ENCODE peak calls at places on chromosomes 1 and 21, in five cellular contexts. F is IMR-90, T is mesenchymal stem cell, H is neuronal stem cell, Y is H9. P is an unnamed sample.

GRCh38 chr1:17892225-17892624 is 137.1 kb downstream of the ACTL8 start:
- DNase-seq in F (no peak), T (no peak), H (no peak), Y (no peak), P (no peak)

GRCh38 chr1:9315411-9316079 is 22.9 kb downstream of the SPSB1 start:
- DNase-seq in F (peak; percentile 91), T (peak; percentile 90), H (no peak), Y (no peak), P (no peak)

GRCh38 chr1:183892351-183892793 is 87.5 kb downstream of the RGL1 start:
- DNase-seq in F (peak; percentile 17), T (no peak), H (no peak), Y (no peak), P (no peak)

GRCh38 chr1:32539584-32540571 is 651 bp downstream of the ZBTB8A start:
- DNase-seq in F (peak; percentile 54), T (peak; percentile 51), H (peak; percentile 45), Y (peak; percentile 46), P (peak; percentile 58)

GRCh38 chr1:201790261-201790660 is 38.7 kb upstream of the IPO9 start:
- DNase-seq in F (peak; percentile 63), T (peak; percentile 71), H (no peak), Y (no peak), P (no peak)

GRCh38 chr1:88462481-88463261 is 221.4 kb upstream of the PKN2 start:
- DNase-seq in F (peak; percentile 17), T (peak; percentile 28), H (peak; percentile 50), Y (peak; percentile 60), P (peak; percentile 62)

GRCh38 chr1:74467786-74468377 is 44.5 kb downstream of the LRRC53 start:
- DNase-seq in F (peak; percentile 23), T (no peak), H (peak; percentile 18), Y (no peak), P (peak; percentile 79)

GRCh38 chr1:35577071-35577998 is 4.2 kb downstream of the TFAP2E start:
- DNase-seq in F (no peak), T (peak; percentile 37), H (no peak), Y (peak; percentile 72), P (peak; percentile 70)

GRCh38 chr21:34704119-34704518 is 35.3 kb downstream of the CLIC6 start:
- DNase-seq in F (peak; percentile 40), T (no peak), H (no peak), Y (no peak), P (peak; percentile 40)

GRCh38 chr1:228884615-228885566 is 149.6 kb downstream of the RHOU start:
- DNase-seq in F (peak; percentile 53), T (peak; percentile 71), H (no peak), Y (no peak), P (no peak)

GRCh38 chr1:228882785-228883450 is 147.6 kb downstream of the RHOU start:
- DNase-seq in F (no peak), T (no peak), H (no peak), Y (no peak), P (no peak)

GRCh38 chr1:228884196-228884595 is 148.9 kb downstream of the RHOU start:
- DNase-seq in F (no peak), T (no peak), H (no peak), Y (no peak), P (no peak)

GRCh38 chr1:228883535-228883934 is 148.3 kb downstream of the RHOU start:
- DNase-seq in F (no peak), T (no peak), H (no peak), Y (no peak), P (no peak)

GRCh38 chr1:228882041-228882784 is 146.9 kb downstream of the RHOU start:
- DNase-seq in F (no peak), T (no peak), H (no peak), Y (no peak), P (peak; percentile 21)
- H4K8ac ChIP-seq in F (no peak overlapping the region), T (no peak overlapping the region), H (no peak overlapping the region), Y (no peak overlapping the region), P (no peak overlapping the region)

GRCh38 chr21:36322083-36322424 is 2.1 kb downstream of the MORC3 start:
- DNase-seq in F (no peak), T (no peak), H (no peak), Y (no peak), P (no peak)
- H3K4ac ChIP-seq in F (peak overlapping the region; percentile 31), T (no peak overlapping the region), H (no peak overlapping the region), Y (no peak overlapping the region), P (no peak overlapping the region)

DNA sequence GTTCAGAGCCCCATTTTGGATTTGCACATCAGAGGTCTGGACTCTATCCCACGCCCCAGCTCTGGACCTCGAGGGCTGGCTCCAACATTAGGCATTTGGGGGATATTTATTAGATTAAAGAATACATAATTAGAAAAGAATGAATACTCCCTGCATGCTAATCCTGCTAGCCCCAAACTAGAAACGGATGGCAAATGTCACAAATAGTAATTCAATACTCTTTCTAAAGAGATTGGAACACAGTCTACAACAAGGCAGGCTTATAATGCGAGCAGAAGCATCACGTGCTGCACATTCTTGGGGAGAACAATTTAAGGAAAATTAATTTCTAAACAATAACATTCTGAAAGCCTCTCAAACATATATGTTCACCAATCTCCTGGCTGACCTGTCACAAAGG is 27.6 kb upstream of the RAP1A start:
- DNase-seq in F (no peak), T (no peak), H (no peak), Y (no peak), P (no peak)
- H3K9ac ChIP-seq in F (no peak overlapping the region), T (peak overlapping the region; percentile 63), H (no peak overlapping the region), Y (no peak overlapping the region), P (no peak overlapping the region)

GRCh38 chr1:42153598-42153995 is 387 bp downstream of the GUCA2B start:
- DNase-seq in F (no peak), T (no peak), H (no peak), Y (no peak), P (no peak)
- H4K8ac ChIP-seq in F (no peak overlapping the region), T (no peak overlapping the region), H (no peak overlapping the region), Y (no peak overlapping the region), P (no peak overlapping the region)

GRCh38 chr1:43946244-43947060 is at the start of gene IPO13:
- DNase-seq in F (peak; percentile 94), T (peak; percentile 96), H (peak; percentile 97), Y (peak; percentile 98), P (peak; percentile 98)
- H3K4ac ChIP-seq in F (peak within 1 kb of the TSS; percentile 99), T (peak within 1 kb of the TSS; percentile 96), H (peak within 1 kb of the TSS; percentile 77), Y (no peak within 1 kb of the TSS), P (no peak within 1 kb of the TSS)

DNA sequence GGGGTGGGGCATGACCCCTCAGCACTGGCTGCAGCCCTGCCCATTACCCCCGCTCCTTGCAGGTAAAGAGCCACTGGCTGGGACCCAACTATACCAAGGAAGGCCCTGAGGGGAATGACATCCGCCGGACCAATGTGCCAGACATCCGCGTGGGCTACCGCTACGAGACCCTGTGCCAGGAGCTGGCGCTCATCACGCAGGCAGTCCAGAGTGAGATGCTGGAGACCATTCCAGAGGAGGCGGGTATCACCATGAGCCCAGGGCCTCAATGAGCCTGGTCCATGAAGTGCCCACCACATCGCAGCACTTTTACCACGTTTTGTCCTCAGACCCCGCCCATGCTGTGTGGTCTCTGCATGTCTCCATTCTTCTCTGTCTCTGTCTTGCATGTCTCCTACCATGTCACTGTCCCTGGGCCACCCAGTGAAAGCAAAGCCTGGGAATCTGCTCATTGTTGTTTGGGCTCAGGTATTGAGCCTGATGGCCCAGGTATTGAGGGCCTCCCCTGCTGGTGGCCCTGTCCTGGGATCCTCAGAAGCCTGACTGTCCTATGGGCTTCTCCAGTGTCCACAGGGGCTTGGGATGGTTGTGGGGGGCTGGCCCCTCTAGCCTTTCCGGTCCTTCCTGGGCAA is 11.4 kb downstream of the AMPD2 start:
- DNase-seq in F (no peak), T (no peak), H (no peak), Y (no peak), P (no peak)
- H3K9ac ChIP-seq in F (no peak overlapping the region), T (no peak overlapping the region), H (no peak overlapping the region), Y (no peak overlapping the region), P (no peak overlapping the region)

DNA sequence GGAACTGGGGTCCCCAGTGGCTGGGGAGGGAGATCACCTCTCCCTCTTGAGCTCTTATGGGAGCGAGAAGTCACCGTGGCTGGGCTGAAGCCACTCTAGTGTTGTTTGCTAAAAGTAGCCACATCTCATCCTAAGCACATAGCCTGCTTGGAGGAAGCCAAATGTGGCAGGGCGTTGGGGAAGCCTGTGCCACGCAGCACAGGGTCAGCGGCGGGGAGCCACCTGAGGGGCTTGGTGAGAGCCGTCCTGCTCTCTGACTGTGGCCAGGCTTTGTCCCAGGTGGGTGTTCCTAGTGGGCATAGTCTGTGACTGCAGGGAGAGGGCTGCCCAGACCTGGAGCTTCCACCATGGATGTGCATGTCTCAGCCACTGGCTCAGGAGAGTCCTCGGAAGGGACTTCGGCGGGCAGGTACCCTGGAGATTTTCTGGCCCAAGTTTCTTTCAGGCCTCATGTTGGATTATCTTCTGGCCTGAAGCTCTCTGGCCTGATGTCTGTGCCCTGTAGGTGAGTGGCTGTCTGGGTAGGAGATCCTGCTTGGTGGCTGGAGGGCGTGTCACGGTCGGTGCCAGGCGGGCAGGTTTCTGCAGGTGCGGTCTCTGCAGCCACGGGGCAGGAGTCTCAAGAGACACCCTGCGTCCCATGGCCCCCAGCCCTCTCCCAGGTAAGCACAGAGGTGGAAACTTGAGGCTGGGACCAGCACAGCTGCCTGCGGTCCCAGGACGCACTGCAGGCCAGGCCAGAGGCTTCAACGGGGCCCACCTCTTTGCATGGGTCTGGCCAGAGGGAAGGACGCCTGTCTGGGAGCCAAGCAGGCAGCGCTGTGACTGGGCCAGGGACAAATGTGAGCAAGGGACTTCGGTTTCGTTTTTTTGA is 38.8 kb downstream of the MORN1 start:
- DNase-seq in F (no peak), T (no peak), H (no peak), Y (no peak), P (no peak)
- H4K8ac ChIP-seq in F (no peak overlapping the region), T (no peak overlapping the region), H (no peak overlapping the region), Y (no peak overlapping the region), P (no peak overlapping the region)

DNA sequence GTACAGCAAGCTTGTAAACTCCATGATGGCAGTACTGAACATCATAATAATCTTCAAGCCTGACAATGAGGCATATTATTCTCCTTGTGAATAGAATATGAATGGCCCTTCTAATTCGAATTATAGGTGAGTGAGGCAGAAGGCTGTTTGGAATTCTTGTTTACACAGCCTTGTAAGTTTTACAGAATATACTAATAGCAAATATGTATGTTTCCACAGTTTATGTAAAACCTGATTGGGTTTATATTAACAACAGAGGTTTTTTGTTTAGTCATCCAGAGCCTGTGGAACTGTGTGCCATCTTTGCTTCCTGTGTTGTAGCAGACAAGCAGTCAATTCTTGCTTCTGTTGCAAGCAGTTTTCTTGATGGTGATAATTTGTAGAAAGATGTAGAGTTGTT is 8.0 kb downstream of the OSBPL9 start:
- DNase-seq in F (peak; percentile 47), T (peak; percentile 20), H (no peak), Y (no peak), P (no peak)
- H3K4ac ChIP-seq in F (no peak overlapping the region), T (no peak overlapping the region), H (no peak overlapping the region), Y (no peak overlapping the region), P (no peak overlapping the region)

P was measured in mesendoderm.